ENCODE peak calls at places on chromosomes 4 and X, in seven cellular contexts. One of them, this sample, is unnamed.

GRCh38 chr4:57404463-57404862 is 294.3 kb upstream of the IGFBP7 start:
- DNase-seq in H9: no peak
- DNase-seq in neuronal stem cell: peak; percentile 17
- DNase-seq in mesendoderm: peak; percentile 27
- DNase-seq in trophoblast cell: no peak
- DNase-seq in mesenchymal stem cell: no peak
- DNase-seq in H1: no peak
- DNase-seq in this sample: no peak

GRCh38 chr4:41957634-41958033 is 22.4 kb downstream of the TMEM33 start:
- DNase-seq in H1: no peak
- DNase-seq in H9: no peak
- DNase-seq in mesenchymal stem cell: peak; percentile 15
- DNase-seq in neuronal stem cell: peak; percentile 9
- DNase-seq in trophoblast cell: no peak
- DNase-seq in mesendoderm: peak; percentile 64
- DNase-seq in this sample: peak; percentile 5

GRCh38 chr4:118834960-118835895 is 698 bp downstream of the SEC24D start:
- DNase-seq in mesenchymal stem cell: peak; percentile 97
- DNase-seq in mesendoderm: peak; percentile 96
- DNase-seq in trophoblast cell: peak; percentile 96
- DNase-seq in H9: peak; percentile 76
- DNase-seq in H1: no peak
- DNase-seq in neuronal stem cell: peak; percentile 32
- DNase-seq in this sample: peak; percentile 94

GRCh38 chr4:48543796-48544195 is 53.7 kb downstream of the ZAR1 start:
- DNase-seq in trophoblast cell: no peak
- DNase-seq in mesenchymal stem cell: no peak
- DNase-seq in H9: no peak
- DNase-seq in mesendoderm: no peak
- DNase-seq in H1: no peak
- DNase-seq in neuronal stem cell: no peak
- DNase-seq in this sample: peak; percentile 15

GRCh38 chrX:32183066-32183465 is 1028.3 kb downstream of the DMD start:
- DNase-seq in neuronal stem cell: no peak
- DNase-seq in H9: no peak
- DNase-seq in H1: no peak
- DNase-seq in mesenchymal stem cell: no peak
- DNase-seq in trophoblast cell: no peak
- DNase-seq in mesendoderm: no peak
- DNase-seq in this sample: no peak

GRCh38 chr4:174119051-174119450 is 164.4 kb downstream of the FBXO8 start:
- DNase-seq in H9: no peak
- DNase-seq in mesendoderm: no peak
- DNase-seq in mesenchymal stem cell: peak; percentile 88
- DNase-seq in H1: no peak
- DNase-seq in trophoblast cell: peak; percentile 79
- DNase-seq in neuronal stem cell: no peak
- DNase-seq in this sample: peak; percentile 51

GRCh38 chrX:12332786-12333347 is 194.6 kb downstream of the FRMPD4 start:
- DNase-seq in neuronal stem cell: no peak
- DNase-seq in mesenchymal stem cell: no peak
- DNase-seq in H9: no peak
- DNase-seq in trophoblast cell: no peak
- DNase-seq in mesendoderm: no peak
- DNase-seq in H1: no peak
- DNase-seq in this sample: no peak

GRCh38 chr4:3783691-3784306 is 17.6 kb downstream of the ADRA2C start:
- DNase-seq in mesenchymal stem cell: no peak
- DNase-seq in H9: peak; percentile 77
- DNase-seq in neuronal stem cell: no peak
- DNase-seq in mesendoderm: peak; percentile 62
- DNase-seq in trophoblast cell: peak; percentile 7
- DNase-seq in H1: no peak
- DNase-seq in this sample: no peak

GRCh38 chr4:24763631-24764302 is 31.6 kb upstream of the SOD3 start:
- DNase-seq in mesendoderm: no peak
- DNase-seq in mesenchymal stem cell: no peak
- DNase-seq in trophoblast cell: peak; percentile 96
- DNase-seq in neuronal stem cell: no peak
- DNase-seq in H1: no peak
- DNase-seq in H9: no peak
- DNase-seq in this sample: peak; percentile 74

GRCh38 chr4:113141901-113142346 is 92.5 kb downstream of the ANK2 start:
- DNase-seq in trophoblast cell: peak; percentile 4
- DNase-seq in neuronal stem cell: no peak
- DNase-seq in mesendoderm: no peak
- DNase-seq in H9: no peak
- DNase-seq in mesenchymal stem cell: peak; percentile 71
- DNase-seq in H1: no peak
- DNase-seq in this sample: peak; percentile 43

GRCh38 chr4:101355767-101356702 is 8.7 kb upstream of the PPP3CA start:
- DNase-seq in mesenchymal stem cell: peak; percentile 89
- DNase-seq in mesendoderm: no peak
- DNase-seq in H9: no peak
- DNase-seq in neuronal stem cell: no peak
- DNase-seq in trophoblast cell: peak; percentile 80
- DNase-seq in H1: no peak
- DNase-seq in this sample: peak; percentile 92

GRCh38 chr4:65983062-65983461 is 312.8 kb upstream of the EPHA5 start:
- DNase-seq in trophoblast cell: no peak
- DNase-seq in H1: no peak
- DNase-seq in neuronal stem cell: no peak
- DNase-seq in H9: no peak
- DNase-seq in mesenchymal stem cell: no peak
- DNase-seq in mesendoderm: no peak
- DNase-seq in this sample: no peak

GRCh38 chr4:169163495-169163894 is 107.3 kb downstream of the SH3RF1 start:
- DNase-seq in trophoblast cell: no peak
- DNase-seq in mesendoderm: no peak
- DNase-seq in neuronal stem cell: no peak
- DNase-seq in H9: no peak
- DNase-seq in H1: no peak
- DNase-seq in mesenchymal stem cell: no peak
- DNase-seq in this sample: no peak
- H2AK5ac ChIP-seq in trophoblast cell: no peak overlapping the region
- H2AK5ac ChIP-seq in mesendoderm: no peak overlapping the region
- H2AK5ac ChIP-seq in neuronal stem cell: no peak overlapping the region
- H2AK5ac ChIP-seq in H9: no peak overlapping the region
- H2AK5ac ChIP-seq in H1: no peak overlapping the region
- H2AK5ac ChIP-seq in mesenchymal stem cell: peak overlapping the region; percentile 61
- H2AK5ac ChIP-seq in this sample: peak overlapping the region; percentile 13

DNA sequence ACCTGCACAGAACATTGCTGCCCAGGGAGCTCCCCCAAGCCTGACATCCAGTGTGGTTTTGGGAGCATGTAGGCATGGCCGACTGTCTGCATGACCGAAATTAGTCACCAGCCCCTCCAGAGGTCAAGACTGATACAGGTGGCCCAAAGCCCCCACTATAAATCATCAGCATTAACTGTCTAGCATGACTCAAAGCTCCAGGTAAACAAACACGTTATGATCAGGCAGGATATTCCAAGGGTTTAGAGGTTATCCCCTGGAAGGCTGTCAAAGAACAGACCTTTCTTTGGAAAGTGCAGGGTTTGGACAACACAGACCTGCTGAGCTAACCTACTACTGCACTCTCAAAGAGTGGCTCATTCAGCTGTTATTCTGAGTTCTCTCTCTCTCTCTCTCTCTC is 2.1 kb upstream of the FAM9A start:
- DNase-seq in H9: no peak
- DNase-seq in neuronal stem cell: no peak
- DNase-seq in trophoblast cell: no peak
- DNase-seq in mesenchymal stem cell: no peak
- DNase-seq in H1: no peak
- DNase-seq in mesendoderm: no peak
- DNase-seq in this sample: no peak
- H2AK5ac ChIP-seq in H9: no peak overlapping the region
- H2AK5ac ChIP-seq in neuronal stem cell: no peak overlapping the region
- H2AK5ac ChIP-seq in trophoblast cell: no peak overlapping the region
- H2AK5ac ChIP-seq in mesenchymal stem cell: no peak overlapping the region
- H2AK5ac ChIP-seq in H1: no peak overlapping the region
- H2AK5ac ChIP-seq in mesendoderm: no peak overlapping the region
- H2AK5ac ChIP-seq in this sample: no peak overlapping the region

GRCh38 chrX:70044541-70045245 is 5.0 kb downstream of the AWAT2 start:
- DNase-seq in H1: no peak
- DNase-seq in neuronal stem cell: no peak
- DNase-seq in mesenchymal stem cell: no peak
- DNase-seq in mesendoderm: no peak
- DNase-seq in trophoblast cell: no peak
- DNase-seq in H9: no peak
- DNase-seq in this sample: peak; percentile 43
- H2AK5ac ChIP-seq in H1: no peak overlapping the region
- H2AK5ac ChIP-seq in neuronal stem cell: no peak overlapping the region
- H2AK5ac ChIP-seq in mesenchymal stem cell: no peak overlapping the region
- H2AK5ac ChIP-seq in mesendoderm: no peak overlapping the region
- H2AK5ac ChIP-seq in trophoblast cell: no peak overlapping the region
- H2AK5ac ChIP-seq in H9: no peak overlapping the region
- H2AK5ac ChIP-seq in this sample: no peak overlapping the region

DNA sequence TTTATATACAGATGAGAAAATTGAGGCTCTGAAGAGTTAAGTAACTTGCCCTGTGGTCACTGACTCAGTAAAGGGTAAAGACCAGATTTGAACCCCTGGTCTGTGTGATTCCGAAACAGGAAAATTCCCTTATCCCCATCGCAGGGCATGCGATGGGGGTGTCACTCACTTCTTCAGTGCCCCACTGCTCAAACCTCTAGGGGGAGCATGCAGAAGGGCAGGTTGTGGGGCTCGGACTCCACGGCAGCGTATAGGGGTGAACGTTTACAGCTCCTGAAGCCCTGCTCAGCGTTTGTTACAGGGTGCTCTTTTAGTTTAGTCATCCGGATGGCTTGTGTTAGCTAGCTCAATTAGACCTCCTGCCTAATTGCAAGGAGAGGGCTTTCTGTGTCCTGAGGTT is 3.7 kb upstream of the EXOC1 start:
- DNase-seq in H1: no peak
- DNase-seq in H9: peak; percentile 42
- DNase-seq in mesenchymal stem cell: no peak
- DNase-seq in neuronal stem cell: no peak
- DNase-seq in trophoblast cell: no peak
- DNase-seq in mesendoderm: no peak
- DNase-seq in this sample: no peak
- H2AK5ac ChIP-seq in H1: no peak overlapping the region
- H2AK5ac ChIP-seq in H9: no peak overlapping the region
- H2AK5ac ChIP-seq in mesenchymal stem cell: no peak overlapping the region
- H2AK5ac ChIP-seq in neuronal stem cell: no peak overlapping the region
- H2AK5ac ChIP-seq in trophoblast cell: no peak overlapping the region
- H2AK5ac ChIP-seq in mesendoderm: no peak overlapping the region
- H2AK5ac ChIP-seq in this sample: no peak overlapping the region